ENCODE peak calls at places on chromosomes 7 and 10, in seven cellular contexts. M is body of pancreas, T is HFF-Myc, B is A549, S is right lobe of liver, E is kidney epithelial cell, K is tibial artery. D is an unnamed sample.

GRCh38 chr10:71569775-71570588 is 149.6 kb downstream of the C10orf105 start:
- DNase-seq in M (peak; percentile 74), T (no peak), B (peak; percentile 56), S (peak; percentile 57), E (no peak), K (peak; percentile 75), D (peak; percentile 70)

GRCh38 chr7:121873795-121874194 is 834 bp downstream of the PTPRZ1 start:
- DNase-seq in M (no peak), T (no peak), B (no peak), S (no peak), E (no peak), K (no peak), D (no peak)

GRCh38 chr7:29197916-29198315 is 3.3 kb downstream of the CHN2 start:
- DNase-seq in M (no peak), T (no peak), B (no peak), S (no peak), E (no peak), K (no peak), D (no peak)

GRCh38 chr10:48773580-48773979 is 88.9 kb downstream of the WDFY4 start:
- DNase-seq in M (no peak), T (no peak), B (no peak), S (no peak), E (no peak), K (no peak), D (no peak)

GRCh38 chr7:153130052-153130451 is 370.5 kb downstream of the ACTR3B start:
- DNase-seq in M (no peak), T (no peak), B (no peak), S (no peak), E (no peak), K (no peak), D (no peak)

GRCh38 chr10:130516141-130516540 is 379.9 kb downstream of the GLRX3 start:
- DNase-seq in M (no peak), T (no peak), B (no peak), S (no peak), E (no peak), K (no peak), D (no peak)

GRCh38 chr7:8434290-8435002 is 1.0 kb downstream of the NXPH1 start:
- DNase-seq in M (no peak), T (no peak), B (no peak), S (no peak), E (no peak), K (no peak), D (no peak)

GRCh38 chr10:81885491-81885890 is 10.5 kb downstream of the NRG3 start:
- DNase-seq in M (no peak), T (no peak), B (no peak), S (no peak), E (no peak), K (no peak), D (no peak)

GRCh38 chr10:14605231-14605925 is 169.3 kb downstream of the FAM107B start:
- DNase-seq in M (no peak), T (no peak), B (peak; percentile 75), S (no peak), E (no peak), K (no peak), D (no peak)

GRCh38 chr10:19877466-19878255 is 61.4 kb downstream of the PLXDC2 start:
- DNase-seq in M (no peak), T (no peak), B (no peak), S (no peak), E (no peak), K (no peak), D (no peak)

GRCh38 chr7:134792968-134793367 is 13.5 kb downstream of the CALD1 start:
- DNase-seq in M (peak; percentile 16), T (no peak), B (no peak), S (no peak), E (no peak), K (peak; percentile 91), D (no peak)

GRCh38 chr7:149317986-149318672 is 56.1 kb downstream of the ZNF783 start:
- DNase-seq in M (no peak), T (no peak), B (peak; percentile 56), S (no peak), E (no peak), K (no peak), D (no peak)

GRCh38 chr10:75648854-75649253 is 217.4 kb downstream of the LRMDA start:
- DNase-seq in M (no peak), T (no peak), B (no peak), S (no peak), E (peak; percentile 16), K (no peak), D (no peak)

GRCh38 chr7:120215654-120216053 is 57.3 kb upstream of the KCND2 start:
- DNase-seq in M (no peak), T (no peak), B (no peak), S (no peak), E (no peak), K (no peak), D (no peak)

GRCh38 chr10:88528196-88528595 is 54.9 kb downstream of the RNLS start:
- DNase-seq in M (no peak), T (no peak), B (no peak), S (no peak), E (no peak), K (no peak), D (no peak)

GRCh38 chr7:40015790-40016296 is 65.8 kb downstream of the CDK13 start:
- DNase-seq in M (peak; percentile 26), T (peak; percentile 14), B (peak; percentile 14), S (no peak), E (peak; percentile 26), K (no peak), D (no peak)

GRCh38 chr7:135317676-135318326 is 84.2 kb downstream of the STRA8 start:
- DNase-seq in M (no peak), T (no peak), B (no peak), S (no peak), E (peak; percentile 35), K (no peak), D (no peak)

DNA sequence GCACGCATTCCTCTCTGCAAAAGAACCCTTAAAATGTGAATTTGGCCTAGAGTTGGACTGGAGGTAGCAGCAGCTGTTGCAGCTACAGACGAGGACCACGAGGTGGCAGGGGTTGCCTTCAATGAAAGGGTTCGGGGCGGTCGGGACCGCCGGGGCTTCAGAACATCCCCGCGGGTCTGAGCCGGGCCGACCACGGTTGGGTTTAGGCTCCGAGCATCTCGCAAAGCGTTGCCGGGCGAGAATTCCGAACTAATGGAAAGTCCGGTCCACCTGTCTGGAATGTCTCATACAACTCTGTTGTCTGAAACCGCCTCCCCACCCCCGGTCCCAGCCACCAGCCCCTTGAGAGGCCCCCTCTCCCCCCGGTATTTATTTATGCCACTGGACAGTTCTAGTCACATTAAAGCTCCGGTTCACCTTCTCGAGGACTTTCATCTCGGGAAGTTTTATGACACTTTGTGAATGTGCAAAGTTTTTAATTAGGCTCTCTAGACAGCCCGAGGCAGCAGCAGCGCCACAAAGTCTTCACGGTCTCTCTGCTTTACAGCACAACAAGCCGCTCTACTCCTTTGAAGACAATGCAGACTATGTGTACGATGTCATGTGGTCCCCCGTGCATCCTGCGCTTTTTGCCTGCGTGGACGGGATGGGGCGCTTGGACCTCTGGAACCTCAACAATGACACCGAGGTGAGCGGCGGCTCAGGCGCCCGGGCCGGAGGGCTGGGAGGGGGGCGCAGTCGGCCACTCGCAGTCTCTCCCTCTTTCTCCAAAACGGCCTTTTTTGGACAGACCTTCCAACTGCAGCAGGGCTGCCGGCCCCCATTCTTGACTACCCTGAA is 246.2 kb downstream of the SLC25A13 start:
- DNase-seq in M (peak; percentile 49), T (no peak), B (peak; percentile 53), S (peak; percentile 68), E (no peak), K (peak; percentile 70), D (no peak)
- TF ChIP-seq CTCF in M (peak; percentile 72), T (peak; percentile 86), B (peak; percentile 89), S (peak; percentile 74), E (peak; percentile 92), K (peak; percentile 66), D (peak; percentile 73)

GRCh38 chr7:36943591-36944430 is 219.5 kb upstream of the AOAH start:
- DNase-seq in M (no peak), T (no peak), B (no peak), S (no peak), E (no peak), K (no peak), D (no peak)

GRCh38 chr7:36942558-36943354 is 218.5 kb upstream of the AOAH start:
- DNase-seq in M (no peak), T (no peak), B (no peak), S (no peak), E (no peak), K (no peak), D (no peak)

GRCh38 chr7:36944843-36945242 is 220.5 kb upstream of the AOAH start:
- DNase-seq in M (no peak), T (no peak), B (no peak), S (no peak), E (no peak), K (no peak), D (no peak)

GRCh38 chr7:36946401-36946739 is 222.1 kb upstream of the AOAH start:
- DNase-seq in M (no peak), T (no peak), B (no peak), S (no peak), E (no peak), K (no peak), D (no peak)

GRCh38 chr7:36945612-36946400 is 221.5 kb upstream of the AOAH start:
- DNase-seq in M (peak; percentile 91), T (no peak), B (no peak), S (peak; percentile 31), E (no peak), K (no peak), D (no peak)
- TF ChIP-seq CTCF in M (no peak), T (no peak), B (no peak), S (no peak), E (no peak), K (no peak), D (no peak)

DNA sequence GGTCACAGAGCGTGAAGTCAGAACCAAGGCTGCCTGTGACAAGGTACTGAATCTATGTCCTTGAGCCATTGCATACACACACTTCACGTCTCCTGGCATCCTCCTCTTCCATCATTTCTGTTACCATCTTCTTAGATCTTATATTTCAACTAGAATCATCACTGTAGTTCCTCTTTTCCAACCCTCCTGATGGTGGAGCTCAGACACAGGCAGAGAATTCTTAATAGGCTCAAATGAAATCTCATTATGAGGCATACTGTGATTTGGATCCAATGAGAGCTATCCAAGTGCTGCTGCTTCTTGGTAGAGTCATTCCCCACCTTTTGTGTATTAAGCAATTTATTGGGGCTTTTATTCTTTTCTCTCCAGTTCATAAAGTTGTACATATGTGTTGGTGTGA is 113.2 kb downstream of the CALCR start:
- DNase-seq in M (no peak), T (no peak), B (peak; percentile 8), S (no peak), E (no peak), K (no peak), D (no peak)
- TF ChIP-seq CTCF in M (no peak), T (no peak), B (no peak), S (no peak), E (no peak), K (no peak), D (peak; percentile 4)

DNA sequence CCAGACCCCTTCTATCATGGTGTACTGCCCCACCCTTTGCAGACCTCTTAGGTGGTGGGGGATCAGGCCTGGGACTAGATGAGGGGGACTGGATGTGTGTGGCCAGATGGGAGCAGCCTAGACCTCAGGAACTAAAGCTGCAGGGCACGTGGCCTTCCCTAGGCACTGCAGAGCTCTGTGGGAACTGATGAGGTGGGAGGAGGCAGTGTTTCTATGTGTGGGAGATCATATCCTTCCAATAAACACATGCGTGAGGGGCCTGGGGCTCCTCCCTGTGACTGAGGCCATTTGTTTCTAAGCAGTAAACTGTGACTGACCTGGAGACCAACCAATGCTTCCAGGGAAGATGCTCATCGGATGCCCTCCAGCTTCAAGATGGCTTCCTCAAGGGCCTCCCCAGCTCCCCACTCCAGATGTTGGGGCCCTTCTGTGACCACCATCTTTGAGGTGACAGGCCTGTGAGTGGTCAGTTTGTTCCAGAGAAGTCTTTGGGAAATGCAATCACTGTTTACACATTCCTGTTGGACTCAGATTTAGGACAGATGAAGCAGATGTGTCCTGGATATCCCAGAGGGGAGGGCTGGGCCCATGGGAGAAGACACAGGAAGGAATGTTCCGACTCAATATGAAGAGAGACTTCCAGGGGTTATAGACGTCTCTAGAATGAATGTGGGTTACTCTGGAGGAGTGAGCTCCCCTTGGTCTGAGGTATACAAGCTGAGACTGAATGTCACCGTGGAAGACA is 23.6 kb upstream of the ZCCHC24 start:
- DNase-seq in M (peak; percentile 6), T (no peak), B (no peak), S (no peak), E (no peak), K (peak; percentile 50), D (no peak)
- TF ChIP-seq CTCF in M (no peak), T (no peak), B (no peak), S (no peak), E (no peak), K (no peak), D (no peak)